ENCODE peak calls at places on chromosomes 12 and 14, in nine cellular contexts. L is SK-N-SH, P is stomach, B is sigmoid colon, I is transverse colon, C is ovary, D is K562, Q is A549, T is HepG2. N is an unnamed sample.

GRCh38 chr14:89134640-89135039 is 282.4 kb downstream of the FOXN3 start:
- DNase-seq in L (no peak), P (peak), B (no peak), I (no peak), C (no peak), D (no peak), Q (no peak), T (no peak), N (no peak)

GRCh38 chr12:31006416-31007152 is 67.1 kb upstream of the DDX11 start:
- DNase-seq in L (no peak), P (no peak), B (peak), I (no peak), C (no peak), D (no peak), Q (no peak), T (no peak), N (no peak)

GRCh38 chr14:85165091-85165490 is 364.9 kb upstream of the FLRT2 start:
- DNase-seq in L (no peak), P (no peak), B (no peak), I (no peak), C (no peak), D (no peak), Q (no peak), T (no peak), N (no peak)

GRCh38 chr14:69921052-69921451 is 41.8 kb downstream of the SMOC1 start:
- DNase-seq in L (no peak), P (no peak), B (no peak), I (no peak), C (no peak), D (no peak), Q (no peak), T (no peak), N (no peak)

GRCh38 chr12:43676183-43676813 is 82.3 kb downstream of the PUS7L start:
- DNase-seq in L (peak), P (no peak), B (no peak), I (no peak), C (no peak), D (peak), Q (peak), T (peak), N (no peak)

GRCh38 chr12:56151672-56152131 is 685 bp upstream of the MYL6B start:
- DNase-seq in L (peak), P (peak), B (no peak), I (peak), C (peak), D (peak), Q (peak), T (peak), N (peak)

GRCh38 chr14:103329421-103330347 is 4.4 kb upstream of the EIF5 start:
- DNase-seq in L (no peak), P (peak), B (no peak), I (peak), C (no peak), D (peak), Q (peak), T (peak), N (peak)

GRCh38 chr12:39065455-39065854 is 160.1 kb upstream of the CPNE8 start:
- DNase-seq in L (no peak), P (no peak), B (no peak), I (no peak), C (no peak), D (no peak), Q (no peak), T (no peak), N (no peak)

GRCh38 chr12:6701078-6701768 is 608 bp upstream of the PIANP start:
- DNase-seq in L (no peak), P (no peak), B (no peak), I (no peak), C (no peak), D (no peak), Q (no peak), T (no peak), N (no peak)

GRCh38 chr14:61145903-61146411 is 135.2 kb downstream of the TMEM30B start:
- DNase-seq in L (peak), P (no peak), B (no peak), I (no peak), C (no peak), D (no peak), Q (no peak), T (no peak), N (no peak)

GRCh38 chr12:94714378-94714777 is 64.0 kb upstream of the TMCC3 start:
- DNase-seq in L (no peak), P (no peak), B (no peak), I (no peak), C (no peak), D (no peak), Q (no peak), T (no peak), N (no peak)

GRCh38 chr14:56817396-56817921 is 7.2 kb upstream of the OTX2 start:
- DNase-seq in L (no peak), P (no peak), B (no peak), I (no peak), C (no peak), D (no peak), Q (no peak), T (no peak), N (no peak)

GRCh38 chr12:8011331-8011730 is 21.2 kb upstream of the FOXJ2 start:
- DNase-seq in L (no peak), P (no peak), B (no peak), I (no peak), C (no peak), D (no peak), Q (no peak), T (no peak), N (no peak)

GRCh38 chr12:16583991-16584745 is 21.8 kb downstream of the LMO3 start:
- DNase-seq in L (no peak), P (no peak), B (no peak), I (no peak), C (no peak), D (no peak), Q (no peak), T (no peak), N (no peak)

GRCh38 chr12:24815087-24815423 is 133.8 kb downstream of the BCAT1 start:
- DNase-seq in L (no peak), P (no peak), B (no peak), I (no peak), C (no peak), D (no peak), Q (no peak), T (no peak), N (no peak)

DNA sequence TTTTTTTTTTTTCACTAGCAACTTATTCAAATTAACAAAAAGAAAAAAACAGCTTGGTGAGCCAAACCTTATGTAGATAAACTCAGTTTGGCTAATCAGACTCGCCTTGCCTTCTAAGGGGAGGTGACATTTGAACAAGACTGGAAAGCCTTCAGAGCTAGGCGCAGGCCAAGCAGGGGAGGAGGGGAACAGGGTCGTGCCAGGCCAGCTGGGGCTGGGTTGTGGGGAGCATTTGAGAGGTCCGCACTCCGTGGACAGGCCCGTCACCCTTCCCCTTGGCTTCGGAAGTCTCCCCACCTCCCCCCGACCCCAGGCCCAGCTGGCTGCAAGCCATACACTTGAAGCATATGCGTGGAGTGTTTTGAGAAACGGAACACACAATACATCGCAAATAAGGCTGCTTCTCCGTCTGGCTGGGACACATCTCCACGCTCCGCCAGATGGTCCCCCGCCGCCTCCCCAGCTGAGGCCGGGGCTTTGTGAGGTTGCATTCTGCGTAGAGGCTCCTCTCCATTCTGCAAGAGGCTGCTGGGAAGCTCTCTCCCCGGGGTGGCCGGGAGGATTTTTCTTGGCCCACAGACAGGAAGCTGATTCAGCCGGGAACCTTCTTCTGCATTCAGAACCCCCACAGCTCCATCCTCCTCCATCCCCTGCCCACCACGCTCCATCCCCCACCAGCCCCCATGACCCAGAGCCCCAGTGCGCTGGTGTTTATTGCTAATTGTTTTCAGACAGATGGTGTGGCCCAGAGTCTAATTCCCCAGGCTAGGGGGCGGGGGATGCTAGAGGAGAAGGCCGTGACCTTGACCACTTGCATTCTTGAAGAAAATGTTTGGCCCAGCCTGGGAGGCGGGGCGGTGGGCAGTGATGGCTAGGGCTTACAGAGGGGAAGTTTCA is 88.2 kb upstream of the NCOR2 start:
- DNase-seq in L (peak), P (peak), B (peak), I (peak), C (peak), D (no peak), Q (peak), T (no peak), N (peak)
- TF ChIP-seq EP300 in L (peak), P (no peak), B (no peak), I (no peak), C (no peak), D (no peak), Q (no peak), T (no peak), N (no peak)

DNA sequence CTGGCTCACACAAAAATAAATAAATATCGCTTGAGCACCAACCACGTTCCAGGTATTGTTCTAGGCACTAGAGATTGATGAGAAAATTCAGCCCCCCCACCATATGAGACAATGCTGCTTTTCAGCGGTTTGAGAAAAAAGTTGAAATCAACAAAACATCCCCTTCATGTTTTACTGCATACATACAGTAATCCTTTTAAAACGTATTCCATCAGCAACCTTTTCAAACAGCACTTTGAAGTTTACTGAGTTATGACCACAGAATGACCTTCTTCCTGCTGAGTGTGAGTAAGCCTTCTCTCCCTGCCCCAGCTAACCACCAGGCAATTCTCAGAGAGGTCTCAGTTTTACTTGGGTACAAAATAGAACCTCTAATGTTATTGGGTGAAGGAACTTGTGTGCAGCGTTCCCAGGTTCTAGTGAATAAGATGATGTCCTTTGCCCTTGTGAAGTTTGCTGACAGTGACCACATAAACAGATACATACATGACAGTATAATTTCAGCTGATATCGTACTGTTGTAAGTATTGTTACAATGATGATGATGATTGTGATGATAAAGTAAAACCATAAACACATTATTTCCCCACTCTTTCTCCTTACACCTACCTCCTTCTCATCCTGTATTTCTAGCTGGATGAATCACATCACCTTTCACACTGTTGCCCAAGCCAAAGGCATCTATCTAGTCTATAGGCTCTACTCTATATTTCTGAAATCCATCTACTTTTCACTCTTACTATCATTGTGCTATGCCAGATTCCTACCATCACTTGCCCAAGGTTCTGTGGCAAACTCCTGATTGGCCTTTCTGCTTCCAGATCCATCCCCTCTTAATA is 124.4 kb upstream of the KRR1 start:
- DNase-seq in L (no peak), P (no peak), B (no peak), I (no peak), C (no peak), D (peak), Q (peak), T (peak), N (no peak)
- TF ChIP-seq EP300 in L (no peak), P (no peak), B (no peak), I (no peak), C (no peak), D (no peak), Q (peak), T (peak), N (no peak)

GRCh38 chr14:95440951-95441350 is 75.5 kb downstream of the SYNE3 start:
- DNase-seq in L (peak), P (no peak), B (no peak), I (no peak), C (no peak), D (no peak), Q (no peak), T (no peak), N (no peak)
- TF ChIP-seq EP300 in L (no peak), P (no peak), B (no peak), I (no peak), C (no peak), D (no peak), Q (no peak), T (no peak), N (no peak)

DNA sequence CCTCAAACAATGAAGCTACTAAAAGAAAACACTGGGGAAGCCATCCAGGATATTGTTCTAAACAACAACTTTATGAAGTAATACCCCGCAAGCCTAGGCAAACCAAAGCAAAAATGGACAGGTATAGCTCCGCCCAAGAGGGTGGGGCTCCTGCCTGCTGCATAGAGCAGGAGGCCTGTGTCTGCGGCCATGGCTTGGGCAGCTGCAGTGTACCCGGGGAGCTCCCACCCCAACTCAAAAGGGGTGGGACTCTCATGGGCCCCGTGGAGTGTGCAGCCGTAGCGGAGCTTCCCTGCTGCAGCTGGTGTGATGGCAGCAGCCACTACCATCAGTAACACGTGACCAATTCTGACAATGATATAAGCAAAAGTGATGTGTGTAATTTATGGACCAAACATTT is 264.2 kb upstream of the KITLG start:
- DNase-seq in L (no peak), P (no peak), B (no peak), I (no peak), C (no peak), D (no peak), Q (no peak), T (no peak), N (no peak)
- TF ChIP-seq EP300 in L (no peak), P (no peak), B (no peak), I (no peak), C (no peak), D (no peak), Q (no peak), T (no peak), N (no peak)

DNA sequence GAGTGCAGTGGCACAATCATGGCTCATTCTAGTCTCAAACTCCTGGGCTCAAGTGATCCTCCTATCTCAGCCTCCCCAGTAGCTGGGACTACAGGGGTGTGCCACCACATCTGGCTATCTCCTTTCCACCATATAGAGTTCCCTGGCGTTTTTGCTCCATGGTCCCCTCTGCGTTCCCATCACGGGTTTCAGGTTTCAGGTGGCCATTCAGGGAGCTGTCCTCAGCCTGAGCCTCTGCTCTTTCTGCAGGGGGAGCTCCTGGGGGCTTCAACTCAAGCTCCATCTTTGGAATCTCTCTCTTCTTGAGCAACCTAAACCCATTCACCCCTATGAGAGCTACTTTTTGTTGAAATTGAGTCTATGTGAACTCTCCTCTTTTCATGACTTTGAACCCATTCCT is 11.6 kb downstream of the SMIM41 start:
- DNase-seq in L (peak), P (no peak), B (no peak), I (no peak), C (no peak), D (no peak), Q (no peak), T (no peak), N (no peak)
- TF ChIP-seq EP300 in L (no peak), P (no peak), B (no peak), I (no peak), C (no peak), D (no peak), Q (no peak), T (no peak), N (no peak)

DNA sequence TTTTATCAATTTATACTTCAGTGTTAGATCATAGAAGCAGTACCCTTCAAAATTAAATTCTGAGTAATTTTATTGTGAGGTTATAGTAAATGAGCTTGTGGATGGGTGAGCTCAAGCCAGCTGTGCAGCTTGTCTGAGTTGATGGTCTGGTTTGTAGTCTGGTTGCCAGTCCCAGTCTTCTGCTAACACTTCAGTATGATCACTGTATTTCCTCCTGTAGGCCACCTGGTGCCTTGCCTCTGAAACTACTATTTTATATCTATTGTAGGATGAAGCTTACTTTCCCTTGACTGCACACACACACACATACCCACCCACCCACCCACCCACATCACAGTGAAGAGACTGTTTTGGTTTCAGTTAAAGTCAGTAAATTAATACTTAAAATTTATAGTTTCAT is 496.4 kb downstream of the PCNX1 start:
- DNase-seq in L (peak), P (no peak), B (no peak), I (peak), C (no peak), D (peak), Q (no peak), T (peak), N (no peak)
- TF ChIP-seq EP300 in L (no peak), P (no peak), B (no peak), I (no peak), C (no peak), D (no peak), Q (no peak), T (no peak), N (no peak)